ENCODE peak calls at places on chromosomes 5 and 9, in seven cellular contexts. Q is GM23338, W is AG09309, U is mesenchymal stem cell, X is cardiac muscle cell, I is tibial nerve, P is AG04449. M is an unnamed sample.

GRCh38 chr5:9091896-9092662 is 453.8 kb downstream of the SEMA5A start:
- DNase-seq in Q (no peak), W (no peak), U (no peak), X (no peak), I (no peak), P (no peak), M (no peak)

GRCh38 chr9:35105571-35106342 is 2.8 kb upstream of the STOML2 start:
- DNase-seq in Q (no peak), W (no peak), U (no peak), X (no peak), I (no peak), P (no peak), M (no peak)

GRCh38 chr9:100309992-100310391 is 42.8 kb downstream of the TEX10 start:
- DNase-seq in Q (no peak), W (peak; percentile 13), U (no peak), X (peak; percentile 16), I (no peak), P (no peak), M (no peak)

GRCh38 chr5:22560115-22560514 is 293.0 kb downstream of the CDH12 start:
- DNase-seq in Q (no peak), W (no peak), U (peak; percentile 79), X (peak; percentile 88), I (no peak), P (peak; percentile 41), M (peak; percentile 89)

GRCh38 chr9:35814841-35815543 is at the start of gene HINT2:
- DNase-seq in Q (peak; percentile 100), W (peak; percentile 98), U (peak; percentile 100), X (peak; percentile 99), I (peak; percentile 93), P (peak; percentile 94), M (peak; percentile 97)

GRCh38 chr5:131264453-131265200 is 774 bp downstream of the CDC42SE2 start:
- DNase-seq in Q (peak; percentile 72), W (no peak), U (peak; percentile 46), X (peak; percentile 43), I (no peak), P (no peak), M (no peak)

GRCh38 chr9:129160712-129161533 is 17.1 kb downstream of the IER5L start:
- DNase-seq in Q (no peak), W (no peak), U (peak; percentile 85), X (peak; percentile 46), I (no peak), P (no peak), M (no peak)

GRCh38 chr5:33227247-33227646 is 213.5 kb upstream of the TARS1 start:
- DNase-seq in Q (no peak), W (no peak), U (no peak), X (no peak), I (no peak), P (no peak), M (no peak)

GRCh38 chr5:143659614-143660238 is 152.2 kb upstream of the HMHB1 start:
- DNase-seq in Q (no peak), W (no peak), U (no peak), X (no peak), I (no peak), P (no peak), M (no peak)

GRCh38 chr5:124746916-124747769 is 704 bp upstream of the ZNF608 start:
- DNase-seq in Q (peak; percentile 95), W (no peak), U (peak; percentile 98), X (peak; percentile 98), I (peak; percentile 76), P (no peak), M (peak; percentile 84)

GRCh38 chr9:85471791-85472190 is 270.0 kb downstream of the AGTPBP1 start:
- DNase-seq in Q (no peak), W (no peak), U (no peak), X (no peak), I (no peak), P (no peak), M (no peak)

GRCh38 chr9:37197158-37198033 is 77.0 kb downstream of the ZCCHC7 start:
- DNase-seq in Q (peak; percentile 34), W (no peak), U (peak; percentile 57), X (peak; percentile 52), I (no peak), P (no peak), M (no peak)

GRCh38 chr5:137891849-137892248 is 2.6 kb downstream of the PKD2L2 start:
- DNase-seq in Q (no peak), W (no peak), U (no peak), X (no peak), I (no peak), P (no peak), M (no peak)

GRCh38 chr9:112846528-112847488 is 43.9 kb downstream of the SLC46A2 start:
- DNase-seq in Q (peak; percentile 60), W (no peak), U (peak; percentile 35), X (peak; percentile 64), I (no peak), P (no peak), M (no peak)

GRCh38 chr5:140725799-140726471 is 25.7 kb downstream of the ZMAT2 start:
- DNase-seq in Q (peak; percentile 90), W (peak; percentile 79), U (peak; percentile 98), X (peak; percentile 91), I (no peak), P (peak; percentile 76), M (peak; percentile 82)

GRCh38 chr9:35606138-35606504 is 1.1 kb downstream of the TESK1 start:
- DNase-seq in Q (no peak), W (no peak), U (peak; percentile 18), X (no peak), I (no peak), P (no peak), M (no peak)

DNA sequence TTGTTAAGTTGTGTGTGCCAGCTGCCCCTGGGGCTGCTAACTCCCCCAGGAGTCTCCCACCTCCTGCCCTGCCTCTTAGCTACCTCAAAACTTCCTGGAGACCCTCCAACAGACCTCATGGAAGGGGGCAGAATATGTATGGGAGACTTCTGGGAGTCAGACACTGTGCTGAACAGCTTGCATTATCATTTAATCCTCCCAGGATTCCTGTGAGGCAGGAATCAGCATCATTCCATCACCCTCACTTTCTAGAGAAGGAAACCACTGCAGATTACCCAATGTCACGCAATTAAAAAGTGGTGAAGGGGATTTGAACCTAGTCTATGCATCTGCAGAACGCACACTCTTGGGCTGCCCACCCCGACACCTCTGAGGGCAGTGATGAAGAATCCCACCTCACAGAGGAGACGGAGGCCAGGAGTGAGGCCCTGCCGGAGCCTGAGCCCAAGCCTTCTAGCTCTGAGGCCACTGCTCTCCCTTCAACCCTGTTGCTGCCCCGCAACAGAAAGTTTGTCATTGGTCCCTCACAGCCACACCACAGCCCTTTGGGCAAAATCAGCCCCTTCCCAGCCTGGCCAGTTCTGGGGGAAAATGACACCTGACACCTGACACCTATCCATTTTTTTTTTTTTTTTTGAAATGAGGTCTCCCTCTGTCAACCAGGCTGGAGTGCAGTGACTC is 30.3 kb upstream of the IL17B start:
- DNase-seq in Q (peak; percentile 61), W (no peak), U (peak; percentile 43), X (peak; percentile 28), I (no peak), P (no peak), M (no peak)
- H3K4me3 ChIP-seq in Q (no peak overlapping the region), W (peak overlapping the region; percentile 82), U (no peak overlapping the region), X (no peak overlapping the region), I (peak overlapping the region; percentile 57), P (peak overlapping the region; percentile 100), M (peak overlapping the region; percentile 75)

GRCh38 chr9:19492775-19493173 is 84.0 kb downstream of the ACER2 start:
- DNase-seq in Q (no peak), W (no peak), U (no peak), X (no peak), I (no peak), P (no peak), M (no peak)
- H3K4me3 ChIP-seq in Q (no peak overlapping the region), W (no peak overlapping the region), U (peak overlapping the region; percentile 77), X (no peak overlapping the region), I (no peak overlapping the region), P (no peak overlapping the region), M (no peak overlapping the region)

DNA sequence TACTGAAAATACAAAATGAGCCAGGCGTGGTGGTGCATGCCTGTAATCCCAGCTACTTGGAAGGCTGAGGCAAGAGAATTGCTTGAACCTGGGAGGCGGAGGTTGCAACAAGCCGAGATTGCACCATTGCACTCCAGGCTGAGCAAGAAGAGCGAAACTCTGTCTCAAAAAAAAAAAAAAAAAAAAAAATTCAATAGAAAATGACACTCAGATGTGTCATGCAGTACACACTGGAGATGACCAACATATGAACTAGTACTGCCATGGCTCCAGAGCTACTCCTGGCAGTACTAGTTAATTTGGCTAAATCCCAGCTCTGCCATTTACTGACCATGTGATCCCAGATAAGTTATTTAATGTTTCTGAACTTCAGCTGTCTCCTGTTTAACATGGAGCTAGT is 7.3 kb downstream of the ATOX1 start:
- DNase-seq in Q (no peak), W (peak; percentile 65), U (peak; percentile 33), X (peak; percentile 63), I (no peak), P (no peak), M (no peak)
- H3K4me3 ChIP-seq in Q (no peak overlapping the region), W (no peak overlapping the region), U (no peak overlapping the region), X (no peak overlapping the region), I (no peak overlapping the region), P (no peak overlapping the region), M (no peak overlapping the region)

DNA sequence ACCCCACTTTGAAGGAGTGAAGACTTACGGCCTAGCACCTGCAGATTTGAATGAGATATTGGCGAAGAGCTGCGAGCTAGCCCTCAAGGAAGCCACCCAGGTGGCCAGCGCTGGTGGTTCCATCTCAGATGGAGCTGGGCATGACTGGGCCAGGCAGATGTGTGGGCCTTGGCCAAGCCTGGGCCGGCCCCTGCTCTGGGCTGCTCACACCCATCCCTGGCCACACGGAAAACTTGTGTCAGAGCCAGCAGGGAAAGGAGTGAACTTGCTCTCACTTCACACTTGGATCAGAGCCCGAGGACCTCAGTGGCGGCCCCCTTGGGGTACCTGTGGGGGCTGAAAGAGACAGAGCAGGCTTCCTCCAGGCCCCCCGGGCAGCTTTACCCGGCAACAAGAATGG is 44.2 kb downstream of the ROPN1L start:
- DNase-seq in Q (no peak), W (no peak), U (no peak), X (no peak), I (no peak), P (no peak), M (no peak)
- H3K4me3 ChIP-seq in Q (no peak overlapping the region), W (no peak overlapping the region), U (no peak overlapping the region), X (no peak overlapping the region), I (no peak overlapping the region), P (no peak overlapping the region), M (no peak overlapping the region)

GRCh38 chr9:27539479-27540441 is 10.1 kb upstream of the MOB3B start:
- DNase-seq in Q (no peak), W (no peak), U (peak; percentile 83), X (peak; percentile 77), I (no peak), P (peak; percentile 12), M (peak; percentile 51)
- H3K4me3 ChIP-seq in Q (no peak overlapping the region), W (no peak overlapping the region), U (peak overlapping the region; percentile 38), X (no peak overlapping the region), I (no peak overlapping the region), P (no peak overlapping the region), M (no peak overlapping the region)

DNA sequence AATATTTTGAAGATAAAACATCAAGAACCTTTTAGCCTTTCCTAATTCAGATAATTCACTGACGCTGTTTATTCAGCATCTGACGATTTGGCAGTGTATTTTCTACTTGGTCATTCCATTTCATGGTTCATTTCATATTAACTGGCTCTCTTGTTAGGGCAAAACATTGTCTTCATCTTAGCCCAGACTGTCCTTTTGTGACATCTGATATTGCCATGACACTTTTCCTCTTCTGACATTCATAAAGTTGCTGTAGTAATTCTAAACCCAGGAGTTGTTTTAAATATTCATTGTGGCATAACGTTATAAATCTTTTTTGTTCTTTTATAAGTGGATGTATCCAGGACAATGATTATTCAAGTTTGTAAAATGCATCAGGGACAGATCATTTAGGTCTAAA is 1.8 kb downstream of the SCAMP1 start:
- DNase-seq in Q (no peak), W (no peak), U (no peak), X (no peak), I (no peak), P (no peak), M (no peak)
- H3K4me3 ChIP-seq in Q (peak overlapping the region; percentile 99), W (no peak overlapping the region), U (peak overlapping the region; percentile 97), X (peak overlapping the region; percentile 84), I (no peak overlapping the region), P (no peak overlapping the region), M (no peak overlapping the region)

GRCh38 chr5:115962239-115962564 is at the start of gene LVRN:
- DNase-seq in Q (no peak), W (no peak), U (no peak), X (no peak), I (no peak), P (no peak), M (no peak)
- H3K4me3 ChIP-seq in Q (peak within 1 kb of the TSS; percentile 76), W (peak within 1 kb of the TSS; percentile 38), U (peak within 1 kb of the TSS; percentile 55), X (peak within 1 kb of the TSS; percentile 36), I (peak within 1 kb of the TSS; percentile 47), P (peak within 1 kb of the TSS; percentile 44), M (peak within 1 kb of the TSS; percentile 40)